ENCODE peak calls at places on chromosome 15, in five cellular contexts. One of them, this sample, is unnamed. For H3K4me1, the result is how much of the 10 kb centered on the place peaks cover.

GRCh38 chr15:61087601-61088000 is 141.5 kb downstream of the RORA start:
- DNase-seq in OCI-LY7: no peak
- DNase-seq in neural progenitor cell: no peak
- DNase-seq in transverse colon: no peak
- DNase-seq in lower lobe of right lung: no peak
- DNase-seq in this sample: no peak

GRCh38 chr15:99134317-99134821 is 29.5 kb downstream of the SYNM start:
- DNase-seq in neural progenitor cell: no peak
- DNase-seq in OCI-LY7: no peak
- DNase-seq in transverse colon: no peak
- DNase-seq in lower lobe of right lung: no peak
- DNase-seq in this sample: no peak

GRCh38 chr15:66253643-66254363 is at the start of gene MEGF11:
- DNase-seq in OCI-LY7: no peak
- DNase-seq in neural progenitor cell: peak
- DNase-seq in lower lobe of right lung: no peak
- DNase-seq in transverse colon: peak
- DNase-seq in this sample: peak

GRCh38 chr15:63156086-63156707 is 1.1 kb downstream of the RPS27L start:
- DNase-seq in neural progenitor cell: peak
- DNase-seq in transverse colon: no peak
- DNase-seq in lower lobe of right lung: no peak
- DNase-seq in OCI-LY7: peak
- DNase-seq in this sample: no peak

GRCh38 chr15:37695719-37696118 is 238.7 kb upstream of the TMCO5A start:
- DNase-seq in OCI-LY7: no peak
- DNase-seq in lower lobe of right lung: no peak
- DNase-seq in neural progenitor cell: no peak
- DNase-seq in transverse colon: no peak
- DNase-seq in this sample: no peak

GRCh38 chr15:57220220-57220619 is 156.1 kb upstream of the CGNL1 start:
- DNase-seq in neural progenitor cell: no peak
- DNase-seq in lower lobe of right lung: no peak
- DNase-seq in transverse colon: no peak
- DNase-seq in OCI-LY7: no peak
- DNase-seq in this sample: no peak

GRCh38 chr15:64166104-64166890 is 3.5 kb upstream of the PPIB start:
- DNase-seq in neural progenitor cell: no peak
- DNase-seq in lower lobe of right lung: no peak
- DNase-seq in transverse colon: no peak
- DNase-seq in OCI-LY7: no peak
- DNase-seq in this sample: no peak

GRCh38 chr15:100106732-100107131 is 235.0 kb downstream of the ADAMTS17 start:
- DNase-seq in OCI-LY7: no peak
- DNase-seq in lower lobe of right lung: no peak
- DNase-seq in neural progenitor cell: no peak
- DNase-seq in transverse colon: no peak
- DNase-seq in this sample: no peak

DNA sequence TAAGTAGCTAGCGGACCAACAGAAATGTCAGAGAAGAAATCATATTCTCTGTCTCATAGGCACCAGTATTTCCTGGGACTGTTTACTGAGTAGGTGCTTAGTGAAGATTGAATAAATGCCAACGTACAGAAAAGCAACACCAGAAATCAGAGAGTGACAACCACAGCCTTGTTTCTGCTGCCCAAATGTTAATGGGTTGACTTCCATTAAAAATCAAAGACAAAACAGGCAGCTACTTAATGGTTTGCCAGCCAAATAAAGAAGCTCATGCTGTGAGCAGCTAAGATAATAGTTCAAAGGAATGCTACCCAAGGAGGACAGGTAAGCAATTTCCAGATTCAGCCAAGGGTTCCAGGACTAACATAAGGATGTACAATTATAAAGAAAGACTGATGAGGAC is 270.7 kb downstream of the THSD4 start:
- DNase-seq in OCI-LY7: no peak
- DNase-seq in lower lobe of right lung: no peak
- DNase-seq in transverse colon: no peak
- DNase-seq in neural progenitor cell: no peak
- DNase-seq in this sample: no peak
- H3K27ac ChIP-seq in OCI-LY7: no peak
- H3K27ac ChIP-seq in lower lobe of right lung: peak
- H3K27ac ChIP-seq in transverse colon: no peak
- H3K27ac ChIP-seq in neural progenitor cell: no peak
- H3K27ac ChIP-seq in this sample: no peak

GRCh38 chr15:81291916-81292424 is 32.0 kb downstream of the STARD5 start:
- DNase-seq in OCI-LY7: peak
- DNase-seq in transverse colon: peak
- DNase-seq in lower lobe of right lung: no peak
- DNase-seq in neural progenitor cell: no peak
- DNase-seq in this sample: no peak

GRCh38 chr15:81289910-81290309 is 34.0 kb downstream of the STARD5 start:
- DNase-seq in transverse colon: no peak
- DNase-seq in neural progenitor cell: no peak
- DNase-seq in lower lobe of right lung: no peak
- DNase-seq in OCI-LY7: no peak
- DNase-seq in this sample: no peak

GRCh38 chr15:81293728-81294500 is 30.0 kb downstream of the STARD5 start:
- DNase-seq in neural progenitor cell: no peak
- DNase-seq in OCI-LY7: peak
- DNase-seq in transverse colon: peak
- DNase-seq in lower lobe of right lung: peak
- DNase-seq in this sample: no peak

GRCh38 chr15:81294501-81294850 is 29.5 kb downstream of the STARD5 start:
- DNase-seq in OCI-LY7: peak
- DNase-seq in neural progenitor cell: no peak
- DNase-seq in lower lobe of right lung: no peak
- DNase-seq in transverse colon: peak
- DNase-seq in this sample: no peak

GRCh38 chr15:81292516-81293001 is 31.4 kb downstream of the STARD5 start:
- DNase-seq in neural progenitor cell: no peak
- DNase-seq in lower lobe of right lung: no peak
- DNase-seq in OCI-LY7: peak
- DNase-seq in transverse colon: peak
- DNase-seq in this sample: no peak
- H3K4me1 ChIP-seq in neural progenitor cell: under half
- H3K4me1 ChIP-seq in lower lobe of right lung: under half
- H3K4me1 ChIP-seq in OCI-LY7: half or more
- H3K4me1 ChIP-seq in transverse colon: under half
- H3K4me1 ChIP-seq in this sample: under half

GRCh38 chr15:39855400-39855799 is 64.7 kb downstream of the GPR176 start:
- DNase-seq in transverse colon: no peak
- DNase-seq in lower lobe of right lung: no peak
- DNase-seq in neural progenitor cell: no peak
- DNase-seq in OCI-LY7: no peak
- DNase-seq in this sample: no peak

GRCh38 chr15:39850436-39850835 is 67.8 kb upstream of the FSIP1 start:
- DNase-seq in neural progenitor cell: no peak
- DNase-seq in lower lobe of right lung: no peak
- DNase-seq in transverse colon: no peak
- DNase-seq in OCI-LY7: no peak
- DNase-seq in this sample: no peak

GRCh38 chr15:39852237-39852636 is 67.8 kb downstream of the GPR176 start:
- DNase-seq in neural progenitor cell: no peak
- DNase-seq in lower lobe of right lung: no peak
- DNase-seq in transverse colon: no peak
- DNase-seq in OCI-LY7: no peak
- DNase-seq in this sample: no peak

GRCh38 chr15:39854161-39854560 is 65.9 kb downstream of the GPR176 start:
- DNase-seq in OCI-LY7: no peak
- DNase-seq in transverse colon: no peak
- DNase-seq in lower lobe of right lung: no peak
- DNase-seq in neural progenitor cell: no peak
- DNase-seq in this sample: no peak

DNA sequence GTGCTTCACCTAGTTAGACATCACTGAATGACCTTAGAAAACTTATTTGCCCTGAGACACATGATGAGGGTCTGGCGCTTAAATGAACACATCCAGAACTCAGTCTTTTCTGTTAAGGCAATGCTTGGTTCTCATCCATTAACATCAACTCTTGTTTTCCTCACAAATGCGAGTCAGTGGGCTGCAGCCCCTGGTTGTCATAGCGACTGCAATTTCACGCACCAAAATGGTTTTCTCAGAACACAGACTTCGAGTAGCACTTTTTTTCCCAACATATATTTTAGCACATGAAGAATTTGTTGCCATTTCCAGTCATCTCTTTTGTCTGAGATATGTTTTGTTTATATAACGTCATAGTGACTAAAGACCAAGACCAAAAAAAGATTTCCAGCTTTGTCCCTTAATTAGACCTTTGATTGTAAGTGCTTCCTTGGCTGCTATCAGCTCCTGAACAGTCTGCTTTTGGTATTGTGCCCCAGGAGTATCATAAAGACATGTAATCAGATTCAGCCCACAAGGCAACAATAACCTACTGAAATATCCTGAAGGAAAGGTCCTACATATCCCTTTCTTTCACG is 68.5 kb downstream of the GPR176 start:
- DNase-seq in lower lobe of right lung: no peak
- DNase-seq in neural progenitor cell: no peak
- DNase-seq in transverse colon: no peak
- DNase-seq in OCI-LY7: no peak
- DNase-seq in this sample: no peak
- H3K27ac ChIP-seq in lower lobe of right lung: no peak
- H3K27ac ChIP-seq in neural progenitor cell: no peak
- H3K27ac ChIP-seq in transverse colon: no peak
- H3K27ac ChIP-seq in OCI-LY7: no peak
- H3K27ac ChIP-seq in this sample: peak

DNA sequence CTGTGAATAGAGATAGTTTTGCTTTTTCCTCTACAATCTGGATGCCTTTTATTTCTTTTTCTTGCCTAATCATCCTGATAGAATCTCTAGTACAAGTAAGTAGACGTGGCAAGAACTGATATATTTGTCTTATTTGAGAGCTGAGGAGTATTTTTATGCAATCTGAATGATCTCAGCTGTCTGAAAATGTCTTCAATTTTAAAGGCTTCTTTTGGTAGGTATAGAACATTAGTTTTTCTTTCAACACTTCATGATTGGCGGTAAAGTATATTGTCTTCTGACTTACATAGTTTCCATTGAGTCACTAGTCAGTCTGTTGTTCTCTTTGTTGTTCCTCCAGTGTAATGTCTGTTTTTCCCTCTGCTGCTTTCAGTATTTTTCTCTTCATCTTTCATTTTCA is 31.3 kb downstream of the MGA start:
- DNase-seq in lower lobe of right lung: no peak
- DNase-seq in neural progenitor cell: no peak
- DNase-seq in transverse colon: no peak
- DNase-seq in OCI-LY7: no peak
- DNase-seq in this sample: no peak
- H3K4me1 ChIP-seq in lower lobe of right lung: under half
- H3K4me1 ChIP-seq in neural progenitor cell: under half
- H3K4me1 ChIP-seq in transverse colon: under half
- H3K4me1 ChIP-seq in OCI-LY7: half or more
- H3K4me1 ChIP-seq in this sample: under half

GRCh38 chr15:92272106-92272505 is 121.6 kb upstream of the ST8SIA2 start:
- DNase-seq in OCI-LY7: no peak
- DNase-seq in neural progenitor cell: no peak
- DNase-seq in transverse colon: no peak
- DNase-seq in lower lobe of right lung: no peak
- DNase-seq in this sample: no peak

GRCh38 chr15:92273286-92273685 is 120.4 kb upstream of the ST8SIA2 start:
- DNase-seq in OCI-LY7: no peak
- DNase-seq in neural progenitor cell: no peak
- DNase-seq in lower lobe of right lung: no peak
- DNase-seq in transverse colon: no peak
- DNase-seq in this sample: no peak

GRCh38 chr15:92273732-92274131 is 119.9 kb upstream of the ST8SIA2 start:
- DNase-seq in OCI-LY7: no peak
- DNase-seq in neural progenitor cell: no peak
- DNase-seq in lower lobe of right lung: no peak
- DNase-seq in transverse colon: no peak
- DNase-seq in this sample: no peak

DNA sequence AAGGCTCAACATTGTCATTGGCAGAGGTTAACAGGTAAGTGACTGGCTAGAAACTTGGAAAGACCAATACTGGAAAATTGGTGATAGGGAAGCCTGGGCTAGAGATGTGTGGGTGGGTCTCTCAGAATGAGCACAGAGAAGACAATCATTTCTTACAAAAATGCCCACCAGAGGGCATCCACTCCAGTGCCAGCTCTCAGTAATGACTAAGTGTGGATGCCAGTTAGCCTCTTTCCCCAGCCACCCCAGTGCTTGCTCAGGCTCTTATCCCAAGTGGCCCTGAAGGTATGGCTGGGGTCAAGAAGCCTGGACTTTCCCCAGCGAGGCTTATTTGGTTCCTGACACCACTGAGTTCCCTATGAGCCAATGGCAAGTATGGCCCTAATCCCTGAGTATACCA is 115.9 kb upstream of the ST8SIA2 start:
- DNase-seq in neural progenitor cell: peak
- DNase-seq in lower lobe of right lung: peak
- DNase-seq in OCI-LY7: peak
- DNase-seq in transverse colon: no peak
- DNase-seq in this sample: peak
- H3K27ac ChIP-seq in neural progenitor cell: no peak
- H3K27ac ChIP-seq in lower lobe of right lung: no peak
- H3K27ac ChIP-seq in OCI-LY7: no peak
- H3K27ac ChIP-seq in transverse colon: no peak
- H3K27ac ChIP-seq in this sample: no peak

GRCh38 chr15:68822818-68823217 is 2.1 kb upstream of the ANP32A start:
- DNase-seq in transverse colon: no peak
- DNase-seq in neural progenitor cell: peak
- DNase-seq in lower lobe of right lung: no peak
- DNase-seq in OCI-LY7: no peak
- DNase-seq in this sample: no peak
- H3K4me1 ChIP-seq in transverse colon: under half
- H3K4me1 ChIP-seq in neural progenitor cell: under half
- H3K4me1 ChIP-seq in lower lobe of right lung: under half
- H3K4me1 ChIP-seq in OCI-LY7: under half
- H3K4me1 ChIP-seq in this sample: under half